ENCODE peak calls at places on chromosomes 3 and 15, in nine cellular contexts. J is iris pigment epithelial cell; K is activated CD4-positive, alpha-beta T cell treated with anti-CD3 and anti-CD28 coated beads, Interleukin-2, amount 50 U/mL, for 48 hours; M is SK-N-SH; I is AG04450; W is heart left ventricle; F is ecto neural progenitor cell; Y is HS-5; D is hypothalamus. L is an unnamed sample.

GRCh38 chr3:25266677-25267076 is 161.4 kb upstream of the RARB start:
- DNase-seq in J (no peak), K (no peak), M (no peak), I (no peak), W (no peak), F (no peak), Y (no peak), D (no peak), L (no peak)

GRCh38 chr15:63054281-63054683 is 11.7 kb downstream of the TPM1 start:
- DNase-seq in J (no peak), K (no peak), M (no peak), I (no peak), W (no peak), F (no peak), Y (no peak), D (no peak), L (no peak)

GRCh38 chr3:46463120-46463867 is 1.4 kb downstream of the LTF start:
- DNase-seq in J (no peak), K (no peak), M (no peak), I (no peak), W (peak), F (peak), Y (no peak), D (no peak), L (no peak)

GRCh38 chr15:41438206-41438605 is 21.3 kb downstream of the RTF1 start:
- DNase-seq in J (peak), K (no peak), M (no peak), I (no peak), W (no peak), F (no peak), Y (no peak), D (no peak), L (no peak)

GRCh38 chr3:186614266-186614596 is 1.4 kb downstream of the AHSG start:
- DNase-seq in J (no peak), K (no peak), M (no peak), I (no peak), W (no peak), F (no peak), Y (no peak), D (no peak), L (no peak)

GRCh38 chr3:95154775-95155174 is 1091.9 kb downstream of the NSUN3 start:
- DNase-seq in J (peak), K (no peak), M (no peak), I (no peak), W (no peak), F (no peak), Y (peak), D (no peak), L (no peak)

GRCh38 chr15:72315706-72316370 is 4.1 kb downstream of the CELF6 start:
- DNase-seq in J (no peak), K (no peak), M (peak), I (no peak), W (no peak), F (no peak), Y (no peak), D (no peak), L (no peak)

GRCh38 chr3:65168547-65168946 is 480.7 kb upstream of the ADAMTS9 start:
- DNase-seq in J (no peak), K (no peak), M (no peak), I (no peak), W (no peak), F (no peak), Y (no peak), D (no peak), L (no peak)

GRCh38 chr3:15345608-15346137 is 13.3 kb upstream of the SH3BP5 start:
- DNase-seq in J (no peak), K (no peak), M (no peak), I (no peak), W (no peak), F (no peak), Y (no peak), D (no peak), L (no peak)

GRCh38 chr15:40046721-40047412 is 7.9 kb upstream of the SRP14 start:
- DNase-seq in J (peak), K (no peak), M (no peak), I (no peak), W (peak), F (no peak), Y (peak), D (no peak), L (no peak)

GRCh38 chr15:68042156-68042854 is 11.8 kb upstream of the PIAS1 start:
- DNase-seq in J (no peak), K (no peak), M (no peak), I (no peak), W (no peak), F (no peak), Y (no peak), D (no peak), L (no peak)

GRCh38 chr15:98951493-98952320 is 55.9 kb downstream of the PGPEP1L start:
- DNase-seq in J (no peak), K (no peak), M (no peak), I (no peak), W (no peak), F (no peak), Y (no peak), D (no peak), L (no peak)

GRCh38 chr3:161266731-161267150 is 45.6 kb downstream of the NMD3 start:
- DNase-seq in J (peak), K (no peak), M (no peak), I (peak), W (no peak), F (no peak), Y (peak), D (no peak), L (no peak)

GRCh38 chr3:194661374-194661773 is 10.6 kb downstream of the LSG1 start:
- DNase-seq in J (no peak), K (no peak), M (no peak), I (no peak), W (no peak), F (no peak), Y (no peak), D (no peak), L (no peak)

GRCh38 chr3:18389108-18389733 is 35.9 kb downstream of the SATB1 start:
- DNase-seq in J (peak), K (no peak), M (peak), I (no peak), W (no peak), F (no peak), Y (peak), D (no peak), L (no peak)

GRCh38 chr3:128727485-128727884 is 1.5 kb downstream of the RAB7A start:
- DNase-seq in J (no peak), K (no peak), M (no peak), I (no peak), W (no peak), F (no peak), Y (no peak), D (no peak), L (no peak)

GRCh38 chr3:134066539-134067310 is 37.0 kb upstream of the SLCO2A1 start:
- DNase-seq in J (no peak), K (no peak), M (no peak), I (no peak), W (no peak), F (peak), Y (no peak), D (no peak), L (no peak)

GRCh38 chr15:95770191-95770590 is 560.3 kb upstream of the NR2F2 start:
- DNase-seq in J (peak), K (no peak), M (no peak), I (no peak), W (no peak), F (no peak), Y (peak), D (no peak), L (no peak)

GRCh38 chr3:156668073-156668763 is 6.2 kb upstream of the TIPARP start:
- DNase-seq in J (peak), K (no peak), M (no peak), I (no peak), W (no peak), F (no peak), Y (peak), D (no peak), L (no peak)

GRCh38 chr3:130997291-130997690 is 29.3 kb downstream of the ASTE1 start:
- DNase-seq in J (peak), K (no peak), M (no peak), I (no peak), W (no peak), F (no peak), Y (no peak), D (no peak), L (no peak)

GRCh38 chr3:148763921-148764320 is 63.7 kb upstream of the CPB1 start:
- DNase-seq in J (no peak), K (no peak), M (no peak), I (no peak), W (no peak), F (no peak), Y (no peak), D (no peak), L (no peak)

GRCh38 chr3:136818851-136819783 is at the start of gene SLC35G2:
- DNase-seq in J (peak), K (peak), M (peak), I (no peak), W (peak), F (peak), Y (peak), D (peak), L (peak)

GRCh38 chr3:133869601-133870000 is 26.1 kb downstream of the RAB6B start:
- DNase-seq in J (no peak), K (no peak), M (no peak), I (no peak), W (no peak), F (no peak), Y (no peak), D (no peak), L (no peak)

GRCh38 chr3:60579734-60580133 is 671.5 kb downstream of the FHIT start:
- DNase-seq in J (peak), K (no peak), M (peak), I (peak), W (no peak), F (no peak), Y (peak), D (no peak), L (peak)

GRCh38 chr3:1092771-1093170 is at the start of gene CNTN6:
- DNase-seq in J (peak), K (no peak), M (peak), I (no peak), W (no peak), F (peak), Y (no peak), D (no peak), L (no peak)

GRCh38 chr15:44308415-44308814 is 19.9 kb downstream of the GOLM2 start:
- DNase-seq in J (no peak), K (peak), M (no peak), I (no peak), W (no peak), F (no peak), Y (no peak), D (no peak), L (no peak)

GRCh38 chr3:194579091-194579606 is 54.1 kb downstream of the TMEM44 start:
- DNase-seq in J (peak), K (no peak), M (peak), I (no peak), W (peak), F (no peak), Y (no peak), D (no peak), L (no peak)

GRCh38 chr15:83973816-83974215 is 261.8 kb upstream of the GOLGA6L4 start:
- DNase-seq in J (no peak), K (no peak), M (peak), I (no peak), W (no peak), F (no peak), Y (no peak), D (no peak), L (no peak)

GRCh38 chr3:138850151-138850550 is 15.4 kb upstream of the PIK3CB start:
- DNase-seq in J (peak), K (no peak), M (no peak), I (no peak), W (peak), F (no peak), Y (no peak), D (no peak), L (no peak)

GRCh38 chr3:62888180-62888579 is 13.0 kb upstream of the CADPS start:
- DNase-seq in J (no peak), K (no peak), M (no peak), I (no peak), W (no peak), F (no peak), Y (no peak), D (no peak), L (no peak)

GRCh38 chr15:55475842-55476241 is 32.2 kb downstream of the DNAAF4 start:
- DNase-seq in J (no peak), K (no peak), M (no peak), I (no peak), W (no peak), F (no peak), Y (no peak), D (no peak), L (no peak)

GRCh38 chr3:123158899-123159390 is 42.8 kb upstream of the SEC22A start:
- DNase-seq in J (no peak), K (no peak), M (peak), I (no peak), W (no peak), F (peak), Y (no peak), D (no peak), L (no peak)

GRCh38 chr3:69318410-69318809 is 67.5 kb downstream of the FRMD4B start:
- DNase-seq in J (no peak), K (no peak), M (peak), I (no peak), W (no peak), F (no peak), Y (no peak), D (no peak), L (no peak)

L was measured in anterior cingulate cortex.